ENCODE peak calls at places on chromosome 16, in six cellular contexts. I is colonic mucosa, Q is prostate gland, U is GM23338, V is fibroblast of mammary gland, L is fibroblast of lung. A is an unnamed sample.

GRCh38 chr16:85583491-85584181 is 29.5 kb upstream of the GSE1 start:
- DNase-seq in U (no peak), L (peak; percentile 70), I (no peak), Q (no peak), V (peak; percentile 58), A (no peak)

GRCh38 chr16:81353895-81354294 is 39.1 kb downstream of the GAN start:
- DNase-seq in Q (no peak), V (no peak), I (no peak), U (no peak), L (no peak), A (no peak)

GRCh38 chr16:66419527-66419926 is 7.6 kb upstream of the BEAN1 start:
- DNase-seq in Q (no peak), V (no peak), I (no peak), L (no peak), U (peak; percentile 66), A (no peak)

GRCh38 chr16:4391635-4392381 is 20.2 kb downstream of the VASN start:
- DNase-seq in L (no peak), V (no peak), I (no peak), Q (no peak), U (peak; percentile 82), A (no peak)

GRCh38 chr16:27245276-27246231 is 23.0 kb downstream of the NSMCE1 start:
- DNase-seq in V (peak; percentile 98), U (no peak), I (no peak), Q (no peak), L (peak; percentile 96), A (peak; percentile 89)

GRCh38 chr16:1793578-1794220 is at the start of gene IGFALS:
- DNase-seq in I (peak; percentile 21), Q (peak; percentile 4), V (no peak), U (no peak), L (no peak), A (no peak)

GRCh38 chr16:12027091-12027490 is 50.6 kb downstream of the SNX29 start:
- DNase-seq in Q (peak; percentile 5), V (no peak), U (peak; percentile 41), L (no peak), I (no peak), A (no peak)

GRCh38 chr16:9610727-9611126 is 519.3 kb downstream of the HAPSTR1 start:
- DNase-seq in I (no peak), V (no peak), U (peak; percentile 22), L (no peak), Q (no peak), A (no peak)

GRCh38 chr16:88335150-88335685 is 47.5 kb upstream of the ZNF469 start:
- DNase-seq in L (no peak), U (no peak), V (no peak), I (no peak), Q (no peak), A (no peak)

DNA sequence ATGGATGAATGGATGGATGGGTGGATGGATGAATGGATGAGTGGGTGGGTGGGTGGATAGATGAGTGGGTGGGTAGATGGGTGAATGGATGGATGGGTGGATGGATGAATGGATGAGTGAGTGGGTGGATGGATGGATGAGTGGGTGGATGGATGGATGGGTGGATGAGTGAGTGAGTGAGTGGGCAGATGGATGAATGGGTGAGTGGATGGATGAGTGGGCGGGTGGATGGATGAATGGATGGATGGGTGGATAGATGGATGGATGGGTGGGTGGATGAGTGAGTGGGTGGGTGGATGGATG is 6.4 kb upstream of the KATNB1 start:
- DNase-seq in V (no peak), U (no peak), I (no peak), L (no peak), Q (no peak), A (no peak)
- TF ChIP-seq CTCF in V (no peak), U (no peak), I (no peak), L (no peak), Q (no peak), A (no peak)

DNA sequence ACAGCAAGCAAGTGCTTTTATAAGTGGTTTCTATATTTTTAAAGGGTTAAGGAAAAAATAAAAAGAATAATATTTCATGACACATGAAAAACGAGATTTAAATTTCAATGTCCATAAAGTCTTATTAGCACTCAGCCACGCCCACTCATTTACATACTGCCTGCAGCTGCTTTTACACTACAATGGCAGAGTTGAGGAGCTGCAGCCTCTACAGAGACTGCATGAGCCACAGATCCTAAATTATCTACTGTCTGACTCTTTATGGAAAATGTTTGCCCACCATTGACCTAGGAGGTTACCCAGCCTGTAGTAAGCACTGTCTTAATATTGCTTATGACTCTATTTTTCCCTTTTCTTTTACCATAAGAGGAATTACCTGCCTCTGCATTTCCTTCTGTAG is 139.5 kb upstream of the ERCC4 start:
- DNase-seq in V (no peak), L (no peak), I (no peak), Q (no peak), U (peak; percentile 39), A (no peak)
- H3K4me3 ChIP-seq in V (no peak overlapping the region), L (no peak overlapping the region), I (no peak overlapping the region), Q (no peak overlapping the region), U (no peak overlapping the region), A (no peak overlapping the region)

DNA sequence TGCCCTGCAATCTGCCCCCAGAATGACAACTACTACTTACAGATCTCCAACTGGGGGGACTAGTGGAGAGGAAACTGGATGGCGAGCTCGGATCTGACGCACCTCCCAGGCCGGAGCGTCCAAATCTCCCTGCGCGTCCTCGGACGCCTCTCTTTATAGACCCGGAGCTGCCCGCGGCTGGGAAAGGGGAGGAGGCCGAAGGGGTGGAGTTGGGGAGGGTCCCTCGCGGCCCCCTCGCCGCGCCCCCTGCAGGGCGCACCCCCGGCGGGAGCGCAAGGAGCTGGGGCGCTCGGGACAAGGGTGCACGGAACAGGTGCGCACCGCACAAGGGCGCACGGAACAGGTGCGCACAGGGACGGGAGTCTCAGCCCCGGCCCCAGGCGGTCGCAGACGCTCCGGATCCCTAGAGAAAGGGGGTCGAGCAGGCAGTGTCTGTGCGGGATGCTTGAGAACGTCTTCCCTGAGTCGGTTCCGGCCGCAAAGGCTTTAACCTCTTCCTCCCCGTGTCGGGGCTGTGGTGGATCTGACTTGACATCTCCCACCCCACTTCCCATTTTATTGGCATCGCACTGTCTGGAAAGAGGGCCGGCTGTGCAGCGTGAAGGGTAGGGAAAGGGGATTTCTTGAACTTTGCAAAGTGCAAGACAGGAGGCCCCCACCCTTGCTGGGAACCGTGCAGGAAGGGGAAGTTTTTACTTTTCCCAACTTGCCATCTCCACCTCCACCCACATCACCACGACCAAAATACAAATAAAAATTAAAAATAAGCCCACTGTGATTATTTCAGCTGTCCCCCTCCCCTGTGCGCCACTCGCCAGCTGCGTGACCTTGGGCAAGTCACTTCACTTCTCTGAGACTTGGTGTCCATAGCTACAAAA is at the start of gene MYH11:
- DNase-seq in V (no peak), L (no peak), Q (no peak), U (peak; percentile 83), I (no peak), A (no peak)
- TF ChIP-seq CTCF in V (no peak), L (no peak), Q (no peak), U (peak; percentile 22), I (no peak), A (no peak)

GRCh38 chr16:49838639-49839461 is 17.1 kb downstream of the ZNF423 start:
- DNase-seq in V (no peak), L (no peak), I (no peak), U (peak; percentile 62), Q (no peak), A (no peak)
- H3K4me3 ChIP-seq in V (no peak overlapping the region), L (no peak overlapping the region), I (peak overlapping the region; percentile 11), U (peak overlapping the region; percentile 57), Q (peak overlapping the region; percentile 6), A (no peak overlapping the region)

DNA sequence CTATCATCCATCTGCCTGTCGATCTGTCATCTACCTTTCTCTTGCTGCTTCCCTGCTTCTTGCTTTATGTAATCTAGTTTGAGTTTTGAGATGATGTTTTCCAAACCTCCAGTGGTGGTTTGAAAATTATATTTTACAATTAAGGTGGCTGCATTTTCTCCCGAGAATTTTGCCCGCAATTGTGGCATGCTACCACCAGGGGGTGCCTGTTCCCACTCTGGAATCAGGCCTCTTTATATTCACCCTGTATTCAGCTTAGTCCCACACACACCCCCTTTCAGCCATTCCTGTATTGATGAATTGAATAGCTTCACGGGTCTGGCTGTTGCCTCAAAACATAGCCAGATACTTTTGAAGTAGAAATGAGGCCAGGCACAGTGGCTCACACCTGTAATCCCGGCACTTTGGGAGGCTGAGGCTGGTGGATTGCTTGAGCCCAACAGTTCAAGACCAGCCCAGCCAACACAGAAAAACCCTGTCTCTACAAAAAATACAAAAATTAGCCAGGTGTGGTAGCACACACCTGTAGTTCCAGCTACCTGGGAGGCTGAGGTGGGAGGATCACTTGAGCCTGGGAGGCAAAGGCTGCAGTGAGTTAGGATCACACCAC is 3.2 kb downstream of the PRSS22 start:
- DNase-seq in V (peak; percentile 30), Q (no peak), I (no peak), L (no peak), U (peak; percentile 71), A (no peak)
- TF ChIP-seq CTCF in V (peak; percentile 68), Q (peak; percentile 23), I (peak; percentile 31), L (peak; percentile 56), U (peak; percentile 69), A (peak; percentile 60)

DNA sequence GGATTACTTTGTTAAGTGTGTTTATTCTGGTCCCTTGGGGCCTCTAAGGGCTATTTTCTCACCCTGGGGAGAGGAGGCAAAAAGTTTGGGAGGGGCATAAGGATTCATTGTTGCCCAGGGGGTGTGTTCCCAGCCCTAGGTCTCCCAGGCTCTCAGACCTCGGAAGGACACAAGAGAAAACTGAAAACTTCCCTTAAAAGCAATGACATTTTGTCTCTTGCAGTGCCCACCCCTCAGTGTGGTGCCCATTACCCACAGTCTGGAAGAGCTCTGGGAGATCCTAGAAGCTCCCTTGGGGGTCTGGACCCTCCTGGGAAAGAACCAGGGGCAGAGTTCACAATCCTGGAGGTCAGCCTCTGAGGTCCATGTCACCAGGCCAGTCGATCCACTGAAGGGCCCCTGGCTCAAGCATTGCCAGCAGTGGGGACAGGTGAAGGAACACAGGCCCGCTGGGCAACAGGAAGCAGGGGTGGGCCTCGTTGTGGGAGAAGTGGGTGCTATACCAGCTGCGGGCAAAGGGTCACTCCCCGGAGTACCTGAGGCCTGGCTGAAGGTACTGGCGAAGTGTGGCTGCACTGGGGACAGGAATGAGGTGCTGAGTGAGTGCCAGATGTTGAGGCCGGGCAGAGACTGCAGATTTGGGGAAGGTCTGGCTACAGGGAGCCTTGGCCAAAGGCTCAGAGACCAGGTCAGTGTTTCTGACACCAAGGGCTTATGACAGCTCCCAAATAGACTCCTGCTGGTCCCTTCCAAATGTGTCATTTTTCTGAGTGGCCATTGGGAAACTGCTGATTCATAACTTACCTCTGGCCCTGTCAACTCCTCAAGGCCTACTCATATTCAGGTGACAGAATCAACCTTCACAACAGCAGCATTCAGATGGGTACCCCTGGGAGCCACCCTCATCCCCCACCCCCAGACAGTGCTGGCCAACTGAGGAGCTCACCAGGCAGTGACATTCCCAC is 4.6 kb upstream of the ZNF747 start:
- DNase-seq in Q (no peak), I (no peak), L (no peak), U (no peak), V (no peak), A (no peak)
- H3K4me3 ChIP-seq in Q (no peak overlapping the region), I (no peak overlapping the region), L (no peak overlapping the region), U (no peak overlapping the region), V (no peak overlapping the region), A (no peak overlapping the region)

DNA sequence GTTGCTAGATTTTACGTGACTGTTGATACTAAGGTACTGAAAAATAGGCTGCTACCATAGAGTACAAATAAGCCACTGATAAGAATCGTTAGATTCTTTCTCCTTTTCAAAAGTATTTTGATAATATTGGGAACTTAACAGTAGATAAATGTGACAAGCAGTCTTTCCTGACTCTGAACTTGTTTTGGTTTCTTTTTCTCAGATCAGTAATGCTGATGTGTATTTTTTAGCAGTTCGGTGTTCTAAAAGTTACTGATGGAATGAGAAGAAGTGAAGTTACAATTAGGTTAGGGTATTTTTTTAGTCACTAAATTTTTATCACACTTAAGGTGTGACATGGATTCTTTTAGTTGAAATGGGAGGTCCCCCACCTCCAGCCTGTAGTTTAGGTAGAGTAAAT is 2.2 kb downstream of the RBBP6 start:
- DNase-seq in Q (no peak), V (no peak), L (no peak), U (no peak), I (no peak), A (no peak)
- TF ChIP-seq CTCF in Q (no peak), V (no peak), L (no peak), U (no peak), I (no peak), A (no peak)

GRCh38 chr16:49995720-49996119 is 29.3 kb upstream of the CNEP1R1 start:
- DNase-seq in U (no peak), I (no peak), V (no peak), Q (no peak), L (no peak), A (no peak)
- H3K4me3 ChIP-seq in U (no peak overlapping the region), I (no peak overlapping the region), V (no peak overlapping the region), Q (no peak overlapping the region), L (no peak overlapping the region), A (no peak overlapping the region)